ENCODE peak calls at places on chromosomes 6 and 20, in six cellular contexts. R, S, Z, T, A and P are unnamed samples.

GRCh38 chr6:19804362-19805145 is 32.6 kb upstream of the ID4 start:
- DNase-seq in T (peak; percentile 93), S (peak; percentile 93), A (peak; percentile 98), Z (peak; percentile 96), R (peak; percentile 96), P (peak; percentile 98)

GRCh38 chr20:62323146-62323979 is 20.6 kb downstream of the ADRM1 start:
- DNase-seq in A (no peak), R (no peak), T (no peak), Z (no peak), S (no peak), P (no peak)

GRCh38 chr20:774016-774679 is 5.8 kb upstream of the SLC52A3 start:
- DNase-seq in R (no peak), A (no peak), S (no peak), Z (no peak), T (no peak), P (no peak)

GRCh38 chr6:47681201-47681990 is 17.0 kb upstream of the ADGRF4 start:
- DNase-seq in A (no peak), Z (no peak), R (no peak), S (no peak), T (no peak), P (peak; percentile 92)

GRCh38 chr6:34128045-34128444 is 17.8 kb downstream of the GRM4 start:
- DNase-seq in R (no peak), Z (no peak), T (no peak), A (no peak), S (no peak), P (no peak)

GRCh38 chr6:69370763-69371162 is 426.0 kb downstream of the LMBRD1 start:
- DNase-seq in T (no peak), R (no peak), S (no peak), Z (no peak), A (no peak), P (no peak)

GRCh38 chr6:3773696-3774298 is 22.3 kb upstream of the PXDC1 start:
- DNase-seq in A (no peak), Z (no peak), T (no peak), S (no peak), R (no peak), P (no peak)

GRCh38 chr20:24100370-24101011 is 111.9 kb upstream of the GGTLC1 start:
- DNase-seq in R (peak; percentile 47), A (peak; percentile 4), S (peak; percentile 44), T (no peak), Z (no peak), P (peak; percentile 58)

GRCh38 chr6:117544725-117545124 is 57.6 kb downstream of the GOPC start:
- DNase-seq in R (no peak), T (no peak), A (no peak), S (no peak), Z (no peak), P (no peak)

GRCh38 chr6:102298066-102298465 is 904.6 kb downstream of the GRIK2 start:
- DNase-seq in T (no peak), R (no peak), A (no peak), S (no peak), Z (no peak), P (no peak)

GRCh38 chr6:1544603-1545002 is 65.1 kb upstream of the FOXC1 start:
- DNase-seq in T (no peak), S (no peak), A (no peak), R (no peak), Z (no peak), P (no peak)

DNA sequence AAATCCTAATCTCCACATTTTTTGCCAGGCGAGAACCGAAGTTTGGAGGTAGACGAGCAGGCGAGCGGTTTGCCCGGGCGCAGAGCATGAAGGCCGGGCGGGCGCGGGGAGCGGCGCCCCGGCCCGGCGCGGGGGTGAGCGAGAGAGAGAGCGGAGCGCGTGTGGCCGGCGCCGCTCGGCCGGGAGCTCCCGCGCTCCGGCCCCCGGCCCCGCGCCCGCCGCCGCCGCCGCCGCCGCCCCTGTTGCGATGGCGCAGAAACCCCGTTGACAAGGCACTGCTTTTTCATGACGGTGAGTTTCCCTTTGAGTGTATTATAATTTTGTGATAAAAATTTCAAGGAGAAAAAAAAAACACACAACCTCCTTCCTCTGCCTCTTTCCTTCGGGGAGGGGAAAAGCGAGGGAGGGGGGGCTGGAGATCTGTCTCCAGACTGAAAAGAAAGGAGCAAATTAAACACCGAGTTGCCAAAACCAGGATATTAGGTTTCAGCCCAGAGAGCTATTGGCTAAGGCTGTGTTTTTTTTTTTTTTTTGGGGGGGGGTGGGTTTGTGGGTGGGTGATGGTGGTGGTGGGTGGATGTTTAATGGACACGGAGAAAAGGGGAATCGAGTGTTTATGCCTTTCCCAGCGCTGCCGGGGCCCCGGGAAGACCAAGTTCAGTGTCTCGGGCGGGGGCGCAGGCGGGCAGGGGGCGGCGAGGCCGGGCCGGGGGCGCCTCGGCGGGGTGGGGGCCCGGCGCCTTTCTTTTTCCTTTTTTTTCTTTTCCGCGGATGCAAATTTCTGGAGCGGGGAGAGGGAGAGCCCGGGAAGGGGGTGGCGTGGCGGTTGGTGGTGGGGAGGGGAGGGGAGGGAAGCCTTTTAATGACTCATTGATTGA is at the start of gene BICRAL:
- DNase-seq in T (peak; percentile 79), S (peak; percentile 53), Z (peak; percentile 43), R (peak; percentile 83), A (peak; percentile 90), P (peak; percentile 59)
- H4K8ac ChIP-seq in T (peak within 1 kb of the TSS; percentile 100), S (no peak within 1 kb of the TSS), Z (no peak within 1 kb of the TSS), R (peak within 1 kb of the TSS; percentile 98), A (peak within 1 kb of the TSS; percentile 99), P (peak within 1 kb of the TSS; percentile 100)

DNA sequence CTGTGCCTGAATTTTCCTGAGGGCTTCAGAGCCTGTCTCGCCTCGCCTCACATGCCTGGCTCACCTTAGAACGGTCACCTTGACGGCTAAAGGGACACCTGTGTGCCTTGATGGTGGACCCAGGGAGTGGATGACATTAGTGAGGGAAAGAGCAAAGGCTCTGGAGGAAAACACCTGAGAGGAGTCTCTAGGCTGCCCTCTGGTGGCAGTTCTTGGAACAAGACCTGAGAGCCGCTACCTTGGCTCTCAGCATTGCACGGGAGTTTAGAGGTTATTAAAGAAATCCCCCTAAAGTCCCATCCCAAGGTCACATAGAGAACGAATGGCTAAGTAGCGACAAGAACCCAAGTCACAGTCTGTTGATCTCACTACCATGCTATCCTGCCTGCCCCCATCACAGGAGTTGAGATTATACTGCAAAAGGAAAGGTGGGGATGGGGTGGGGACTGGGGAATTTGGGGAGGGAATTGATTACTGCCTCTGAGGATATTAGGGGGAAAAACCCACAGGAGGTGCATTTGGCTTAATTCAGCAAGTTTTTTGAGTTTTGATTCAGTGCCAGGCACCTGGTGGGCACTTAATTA is 7.9 kb upstream of the CDSN start:
- DNase-seq in A (peak; percentile 45), T (peak; percentile 95), Z (peak; percentile 79), R (peak; percentile 24), S (peak; percentile 57), P (peak; percentile 67)
- H3K4me2 ChIP-seq in A (no peak overlapping the region), T (no peak overlapping the region), Z (no peak overlapping the region), R (no peak overlapping the region), S (no peak overlapping the region), P (no peak overlapping the region)

DNA sequence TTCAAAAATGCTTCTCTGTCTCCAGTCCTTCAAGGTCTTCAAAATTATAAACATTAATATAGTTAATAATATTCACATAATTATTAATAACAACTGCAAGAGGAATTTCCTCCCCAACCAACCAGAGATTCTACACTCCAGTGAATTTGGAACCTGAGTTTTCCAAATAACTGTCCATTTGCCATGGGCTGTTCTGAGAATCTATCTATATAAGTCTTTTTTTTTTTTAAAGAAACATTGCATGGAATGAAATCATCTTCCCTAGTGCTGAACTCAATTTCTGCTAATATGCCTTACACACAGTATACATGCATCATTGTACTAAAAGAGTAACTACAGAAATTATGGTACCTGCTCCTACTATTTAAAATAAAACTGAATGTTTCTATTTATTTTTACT is 113.9 kb downstream of the SLC22A3 start:
- DNase-seq in S (no peak), Z (no peak), A (no peak), T (no peak), R (no peak), P (no peak)
- H4K91ac ChIP-seq in S (no peak overlapping the region), Z (no peak overlapping the region), A (no peak overlapping the region), T (no peak overlapping the region), R (peak overlapping the region; percentile 65), P (no peak overlapping the region)

GRCh38 chr6:105331927-105332326 is 71.0 kb downstream of the PREP start:
- DNase-seq in S (no peak), T (no peak), Z (no peak), A (no peak), R (no peak), P (no peak)
- H4K8ac ChIP-seq in S (no peak overlapping the region), T (no peak overlapping the region), Z (no peak overlapping the region), A (no peak overlapping the region), R (no peak overlapping the region), P (no peak overlapping the region)

DNA sequence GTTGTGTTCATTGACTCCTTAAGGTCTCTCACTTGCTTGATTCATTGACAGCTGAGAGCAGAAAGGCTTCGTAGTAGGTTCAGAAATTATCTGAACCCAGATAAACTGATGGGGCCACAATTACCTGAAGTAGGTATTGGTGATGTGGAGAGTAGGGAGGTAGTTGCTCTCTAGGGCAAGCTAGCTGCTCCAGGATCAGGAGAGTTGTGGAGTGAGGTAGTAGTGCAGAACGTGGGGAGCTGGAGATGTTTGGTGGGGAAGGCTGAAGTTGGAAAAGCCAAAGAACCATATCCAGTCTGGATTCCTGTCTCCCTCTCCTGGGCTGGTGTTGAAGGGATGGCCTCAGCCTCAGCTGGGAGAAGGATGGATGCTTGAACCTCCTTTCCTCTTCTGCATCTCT is 15.9 kb downstream of the TJAP1 start:
- DNase-seq in S (no peak), R (no peak), A (no peak), Z (no peak), T (no peak), P (no peak)
- H3K4me2 ChIP-seq in S (no peak overlapping the region), R (no peak overlapping the region), A (no peak overlapping the region), Z (no peak overlapping the region), T (no peak overlapping the region), P (no peak overlapping the region)

GRCh38 chr20:50579511-50579910 is 69.3 kb downstream of the PTPN1 start:
- DNase-seq in R (no peak), T (no peak), S (no peak), Z (no peak), A (no peak), P (no peak)
- H4K91ac ChIP-seq in R (no peak overlapping the region), T (no peak overlapping the region), S (no peak overlapping the region), Z (no peak overlapping the region), A (peak overlapping the region; percentile 52), P (no peak overlapping the region)